ENCODE peak calls at places on chromosomes 16 and 17, in eight cellular contexts. H is breast epithelium, G is GM23338, D is esophagus muscularis mucosa, P is SK-N-SH, B is vagina, N is Panc1, F is endothelial cell of umbilical vein. W is an unnamed sample.
A peak's percentile ranks its signal among the peaks of the same experiment; 100 is the strongest.

GRCh38 chr17:65287040-65287439 is 149.9 kb downstream of the RGS9 start:
- DNase-seq in N (no peak), H (no peak), G (no peak), F (no peak), B (peak; percentile 67), D (no peak), P (no peak), W (no peak)

GRCh38 chr16:3971261-3971660 is 90.7 kb upstream of the CREBBP start:
- DNase-seq in G (no peak), B (no peak), H (no peak), F (no peak), P (no peak), N (no peak), D (no peak), W (no peak)

GRCh38 chr17:69223809-69224208 is 4.8 kb downstream of the ABCA10 start:
- DNase-seq in P (no peak), F (peak; percentile 22), G (no peak), D (no peak), H (no peak), N (no peak), B (no peak), W (no peak)

GRCh38 chr16:63925221-63925620 is 1196.6 kb downstream of the CDH11 start:
- DNase-seq in H (no peak), G (peak; percentile 10), F (no peak), D (no peak), B (no peak), P (no peak), N (no peak), W (no peak)

GRCh38 chr16:75043175-75043937 is 44.5 kb downstream of the ZNRF1 start:
- DNase-seq in G (no peak), N (no peak), F (peak; percentile 86), H (no peak), B (no peak), D (no peak), P (peak; percentile 44), W (no peak)

GRCh38 chr17:64741924-64742670 is 80.0 kb upstream of the SMURF2 start:
- DNase-seq in H (no peak), D (peak; percentile 94), P (no peak), N (no peak), F (peak; percentile 75), B (no peak), G (peak; percentile 42), W (peak; percentile 16)

GRCh38 chr17:17732892-17733670 is 51.8 kb downstream of the RAI1 start:
- DNase-seq in N (no peak), F (no peak), G (no peak), P (no peak), D (no peak), B (no peak), H (no peak), W (no peak)

GRCh38 chr17:47808830-47809480 is 12.6 kb downstream of the OSBPL7 start:
- DNase-seq in H (no peak), B (peak; percentile 46), D (no peak), F (no peak), P (no peak), N (no peak), G (no peak), W (no peak)

GRCh38 chr17:75654176-75654575 is 12.8 kb downstream of the RECQL5 start:
- DNase-seq in F (peak; percentile 45), P (no peak), N (no peak), D (no peak), G (no peak), B (no peak), H (peak; percentile 34), W (no peak)

GRCh38 chr16:64499211-64499610 is 622.7 kb downstream of the CDH11 start:
- DNase-seq in H (no peak), D (no peak), N (no peak), P (no peak), G (no peak), F (no peak), B (no peak), W (no peak)

GRCh38 chr16:71591917-71592316 is 15.0 kb upstream of the TAT start:
- DNase-seq in B (no peak), H (no peak), F (no peak), N (no peak), P (no peak), D (no peak), G (no peak), W (no peak)

GRCh38 chr16:25210758-25211157 is 6.0 kb upstream of the AQP8 start:
- DNase-seq in B (no peak), G (no peak), D (no peak), F (no peak), P (no peak), H (no peak), N (no peak), W (no peak)

GRCh38 chr16:63361032-63361624 is 1324.9 kb upstream of the CDH8 start:
- DNase-seq in N (peak; percentile 15), P (peak; percentile 30), G (peak; percentile 75), D (no peak), H (no peak), F (peak; percentile 56), B (no peak), W (no peak)

GRCh38 chr16:48022496-48022895 is 133.3 kb downstream of the ABCC12 start:
- DNase-seq in P (no peak), B (no peak), H (no peak), G (no peak), D (no peak), F (no peak), N (no peak), W (no peak)

GRCh38 chr17:35051183-35051578 is 12.3 kb downstream of the RFFL start:
- DNase-seq in P (no peak), H (no peak), B (no peak), D (no peak), N (no peak), F (peak; percentile 71), G (no peak), W (peak; percentile 20)

GRCh38 chr17:47837401-47838039 is 3.6 kb downstream of the SCRN2 start:
- DNase-seq in H (no peak), F (no peak), P (no peak), B (no peak), G (no peak), D (no peak), N (no peak), W (no peak)

GRCh38 chr16:21161211-21161610 is 2.7 kb downstream of the LDAF1 start:
- DNase-seq in B (no peak), H (no peak), F (no peak), N (no peak), P (no peak), D (no peak), G (no peak), W (no peak)
- TF ChIP-seq POLR2AphosphoS5 in B (no peak), H (no peak), F (no peak), N (no peak), P (no peak), D (peak; percentile 27), G (no peak), W (no peak)

GRCh38 chr17:37608369-37609169 is 649 bp downstream of the SYNRG start:
- DNase-seq in N (no peak), D (no peak), P (peak; percentile 79), B (no peak), F (peak; percentile 77), G (peak; percentile 81), H (no peak), W (no peak)
- H3K4me1 ChIP-seq in N (peaks cover 6% of the 10 kb centered on the region), D (peaks cover 20% of the 10 kb centered on the region), P (peaks cover 10% of the 10 kb centered on the region), B (peaks cover 44% of the 10 kb centered on the region), F (peaks cover 30% of the 10 kb centered on the region), G (peaks cover 24% of the 10 kb centered on the region), H (no peaks in the 10 kb centered on the region), W (peaks cover 8% of the 10 kb centered on the region)

GRCh38 chr17:19384723-19385391 is 2.1 kb downstream of the MFAP4 start:
- DNase-seq in D (peak; percentile 96), P (peak; percentile 84), B (no peak), G (peak; percentile 29), F (no peak), H (no peak), N (no peak), W (peak; percentile 84)
- TF ChIP-seq POLR2AphosphoS5 in D (peak; percentile 85), P (peak; percentile 67), B (peak; percentile 91), G (no peak), F (no peak), H (peak; percentile 64), N (no peak), W (peak; percentile 76)

GRCh38 chr17:82862758-82863645 is 23.2 kb upstream of the ZNF750 start:
- DNase-seq in H (no peak), P (no peak), D (no peak), B (no peak), F (no peak), G (no peak), N (no peak), W (no peak)

GRCh38 chr17:82863941-82864720 is 24.3 kb upstream of the ZNF750 start:
- DNase-seq in F (peak; percentile 40), D (no peak), H (no peak), P (peak; percentile 70), G (no peak), N (no peak), B (no peak), W (peak; percentile 69)

GRCh38 chr17:82864721-82865240 is 25.0 kb upstream of the ZNF750 start:
- DNase-seq in B (no peak), P (no peak), G (no peak), F (no peak), D (no peak), N (no peak), H (no peak), W (no peak)

GRCh38 chr17:82862191-82862590 is 22.4 kb upstream of the ZNF750 start:
- DNase-seq in N (no peak), F (no peak), G (no peak), D (no peak), P (no peak), B (no peak), H (no peak), W (no peak)

DNA sequence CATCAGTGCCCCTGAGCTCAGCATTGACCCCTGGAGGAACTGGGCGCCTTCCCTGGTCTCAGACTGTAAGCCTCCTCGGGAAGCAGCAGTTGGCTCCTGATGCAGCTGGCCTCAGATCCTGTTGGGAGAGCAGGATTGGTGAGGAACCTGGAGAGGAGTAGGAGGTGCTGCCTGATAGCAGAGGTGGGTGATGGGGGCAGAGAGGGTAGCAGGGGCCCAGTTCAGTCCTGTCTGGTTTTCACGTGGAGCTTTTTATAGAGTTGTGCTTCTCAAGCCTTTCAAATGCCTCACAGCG is 23.8 kb upstream of the ZNF750 start:
- DNase-seq in D (no peak), F (no peak), B (no peak), H (no peak), N (no peak), P (no peak), G (no peak), W (no peak)
- H3K4me1 ChIP-seq in D (peaks cover 47% of the 10 kb centered on the region), F (peaks cover 40% of the 10 kb centered on the region), B (peaks cover 69% of the 10 kb centered on the region), H (peaks cover 4% of the 10 kb centered on the region), N (peaks cover 17% of the 10 kb centered on the region), P (peaks cover 41% of the 10 kb centered on the region), G (no peaks in the 10 kb centered on the region), W (peaks cover 45% of the 10 kb centered on the region)

GRCh38 chr17:49677134-49677932 is 564 bp downstream of the SPOP start:
- DNase-seq in F (peak; percentile 96), H (peak; percentile 94), N (peak; percentile 67), P (peak; percentile 97), G (peak; percentile 95), B (no peak), D (peak; percentile 98), W (peak; percentile 97)
- TF ChIP-seq POLR2AphosphoS5 in F (no peak), H (no peak), N (peak; percentile 54), P (peak; percentile 55), G (peak; percentile 75), B (no peak), D (peak; percentile 92), W (peak; percentile 61)

GRCh38 chr16:67549936-67550335 is 12.4 kb upstream of the CTCF start:
- DNase-seq in P (no peak), B (no peak), H (no peak), F (no peak), G (no peak), N (no peak), D (no peak), W (no peak)
- H3K4me1 ChIP-seq in P (no peaks in the 10 kb centered on the region), B (peaks cover 52% of the 10 kb centered on the region), H (no peaks in the 10 kb centered on the region), F (peaks cover 27% of the 10 kb centered on the region), G (no peaks in the 10 kb centered on the region), N (peaks cover 9% of the 10 kb centered on the region), D (peaks cover 49% of the 10 kb centered on the region), W (peaks cover 19% of the 10 kb centered on the region)

W was measured in transverse colon.